ENCODE peak calls at places on chromosomes 2 and 18, in four cellular contexts. P, Z, B and S are unnamed samples.

GRCh38 chr2:70716131-70716766 is 51.8 kb downstream of the ADD2 start:
- DNase-seq in P (no peak), Z (no peak), B (no peak), S (no peak)

GRCh38 chr2:168851674-168852320 is 38.4 kb downstream of the SPC25 start:
- DNase-seq in B (no peak), Z (peak), P (peak), S (peak)

GRCh38 chr2:186101603-186102002 is 363.0 kb downstream of the FSIP2 start:
- DNase-seq in Z (no peak), B (no peak), P (no peak), S (peak)

GRCh38 chr18:12366794-12367193 is 10.2 kb downstream of the AFG3L2 start:
- DNase-seq in P (no peak), B (no peak), Z (no peak), S (no peak)

GRCh38 chr2:70069049-70069448 is 18.2 kb upstream of the PCBP1 start:
- DNase-seq in P (peak), B (peak), Z (no peak), S (no peak)

GRCh38 chr2:240319855-240320560 is 115.5 kb upstream of the GPC1 start:
- DNase-seq in Z (peak), P (peak), B (no peak), S (peak)

GRCh38 chr2:55530539-55531081 is 11.1 kb downstream of the CFAP36 start:
- DNase-seq in P (no peak), Z (no peak), B (no peak), S (peak)

GRCh38 chr2:219441451-219442205 is 7.0 kb downstream of the SPEG start:
- DNase-seq in Z (peak), B (no peak), P (peak), S (no peak)

GRCh38 chr18:77114564-77115391 is 17.8 kb downstream of the MBP start:
- DNase-seq in Z (no peak), P (peak), B (no peak), S (peak)

GRCh38 chr18:32770651-32771168 is 2.1 kb downstream of the KLHL14 start:
- DNase-seq in B (no peak), Z (no peak), P (no peak), S (no peak)

GRCh38 chr2:239079671-239080294 is 231.9 kb downstream of the TWIST2 start:
- DNase-seq in P (no peak), B (no peak), Z (no peak), S (no peak)

GRCh38 chr2:239081622-239082021 is 233.7 kb downstream of the TWIST2 start:
- DNase-seq in B (no peak), P (no peak), Z (no peak), S (no peak)

GRCh38 chr2:239078128-239078924 is 230.4 kb downstream of the TWIST2 start:
- DNase-seq in P (no peak), Z (no peak), B (no peak), S (no peak)

GRCh38 chr2:239082425-239082824 is 234.5 kb downstream of the TWIST2 start:
- DNase-seq in B (no peak), P (no peak), Z (no peak), S (no peak)

DNA sequence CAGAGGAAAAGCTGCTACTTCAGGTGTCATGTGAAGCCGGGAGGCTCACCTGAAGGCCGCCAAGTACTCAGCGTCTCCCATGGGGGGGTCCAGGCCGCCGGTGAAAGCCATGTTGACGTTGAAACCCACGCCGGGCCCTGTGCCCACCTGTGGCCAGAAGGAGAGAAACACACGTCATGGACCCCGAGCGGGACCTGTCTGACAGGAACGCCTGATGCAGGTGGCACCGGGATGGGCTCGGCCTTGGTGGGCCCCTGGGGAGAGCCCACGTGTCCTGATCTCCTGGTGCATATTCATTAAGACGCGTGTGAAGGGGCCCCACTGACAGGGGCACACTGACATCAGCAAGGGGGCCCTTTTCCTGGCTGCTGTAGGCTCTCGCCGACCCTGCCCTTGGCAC is 233.2 kb downstream of the TWIST2 start:
- DNase-seq in B (no peak), Z (no peak), P (no peak), S (no peak)
- TF ChIP-seq FOS in B (no peak), Z (no peak), P (no peak), S (no peak)

GRCh38 chr2:207230261-207231105 is 64.7 kb upstream of the KLF7 start:
- DNase-seq in B (no peak), Z (peak), P (no peak), S (peak)
- TF ChIP-seq FOS in B (no peak), Z (no peak), P (no peak), S (no peak)

GRCh38 chr2:207815254-207815653 is 45.5 kb upstream of the FZD5 start:
- DNase-seq in P (no peak), B (no peak), Z (no peak), S (no peak)

GRCh38 chr2:207812858-207813175 is 43.1 kb upstream of the FZD5 start:
- DNase-seq in B (no peak), Z (no peak), P (no peak), S (no peak)

GRCh38 chr2:207812058-207812857 is 42.6 kb upstream of the FZD5 start:
- DNase-seq in Z (no peak), P (no peak), B (no peak), S (no peak)

GRCh38 chr2:207813942-207814341 is 44.2 kb upstream of the FZD5 start:
- DNase-seq in B (no peak), Z (no peak), P (no peak), S (no peak)

GRCh38 chr2:207813221-207813916 is 43.7 kb upstream of the FZD5 start:
- DNase-seq in B (no peak), Z (peak), P (no peak), S (no peak)
- TF ChIP-seq FOS in B (no peak), Z (no peak), P (no peak), S (no peak)

GRCh38 chr2:44168684-44169154 is at the start of gene PPM1B:
- DNase-seq in P (no peak), B (no peak), Z (peak), S (no peak)
- TF ChIP-seq FOS in P (no peak), B (no peak), Z (no peak), S (no peak)

DNA sequence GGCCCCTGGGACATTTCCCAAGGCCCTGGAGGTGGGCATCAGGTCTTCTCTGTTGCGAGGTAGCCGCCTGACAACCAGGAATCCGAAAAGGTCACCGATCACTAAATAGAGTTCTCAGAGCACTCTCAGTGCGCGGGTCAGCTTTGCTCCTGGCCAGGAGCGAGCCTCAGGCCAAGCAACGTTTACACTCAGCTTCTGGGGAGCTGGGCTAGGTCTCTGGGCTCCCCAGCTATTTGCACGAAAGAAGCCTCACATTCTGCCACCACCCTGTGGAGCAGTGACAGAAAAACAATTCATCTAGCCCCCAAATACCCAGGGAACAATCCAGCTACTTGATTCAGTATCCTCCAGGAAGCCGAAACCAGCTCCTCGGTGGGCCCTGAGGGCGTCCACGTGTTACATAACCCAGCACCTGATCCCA is 3.3 kb downstream of the SH3BP4 start:
- DNase-seq in B (no peak), Z (no peak), P (no peak), S (no peak)
- TF ChIP-seq FOS in B (no peak), Z (no peak), P (no peak), S (no peak)

GRCh38 chr2:179711375-179711774 is 150.0 kb downstream of the ZNF385B start:
- DNase-seq in P (no peak), B (no peak), Z (no peak), S (no peak)
- TF ChIP-seq FOS in P (no peak), B (no peak), Z (no peak), S (no peak)

GRCh38 chr18:7111134-7111533 is 6.5 kb downstream of the LAMA1 start:
- DNase-seq in Z (no peak), P (no peak), B (no peak), S (no peak)

GRCh38 chr18:7116832-7117389 is 686 bp downstream of the LAMA1 start:
- DNase-seq in Z (no peak), B (no peak), P (no peak), S (no peak)

GRCh38 chr18:7117390-7118355 is at the start of gene LAMA1:
- DNase-seq in B (no peak), P (peak), Z (no peak), S (no peak)

DNA sequence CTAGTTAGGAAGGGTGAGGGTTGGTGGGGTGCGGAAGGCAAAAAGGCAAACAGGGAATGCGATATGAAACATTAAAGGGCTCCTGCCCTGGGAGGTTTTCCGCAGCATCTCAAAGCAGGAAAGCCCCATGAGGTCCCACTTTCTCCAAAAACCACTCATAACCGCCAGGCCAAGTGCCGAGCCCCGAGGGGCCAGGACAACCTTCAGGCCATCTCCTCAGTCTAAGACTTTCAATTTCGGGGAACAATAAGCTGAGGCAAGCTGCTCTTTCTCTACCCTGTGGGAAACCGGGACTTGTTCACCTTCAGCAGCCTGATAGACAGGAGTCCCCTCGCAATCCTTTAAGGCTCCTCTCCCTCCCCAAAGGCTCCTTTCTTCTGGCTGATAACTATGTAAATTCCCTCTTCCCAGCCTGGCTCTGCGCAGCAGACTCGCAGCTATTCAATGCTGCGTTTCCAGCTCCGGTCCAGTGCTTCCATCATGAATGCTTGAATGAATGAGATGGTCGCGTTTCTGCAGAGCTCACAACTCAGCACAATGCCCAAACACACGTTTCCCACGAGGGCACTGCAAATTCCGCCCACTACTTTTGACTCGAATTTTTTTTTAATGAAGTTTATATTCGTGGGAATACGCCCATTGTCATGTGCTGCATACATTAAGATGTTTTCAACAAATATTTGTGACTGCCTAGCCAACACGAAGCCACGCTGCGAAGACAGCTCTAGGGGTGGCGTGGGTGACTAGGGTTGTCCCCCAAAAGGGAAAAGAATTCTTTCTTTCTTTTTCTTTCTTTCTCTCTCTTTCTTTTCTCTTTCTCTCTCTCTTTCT is 1.4 kb downstream of the LAMA1 start:
- DNase-seq in Z (no peak), P (peak), B (no peak), S (no peak)
- TF ChIP-seq FOS in Z (no peak), P (no peak), B (no peak), S (no peak)

GRCh38 chr2:172613035-172613434 is 57.1 kb downstream of the PDK1 start:
- DNase-seq in Z (peak), B (no peak), P (peak), S (no peak)
- TF ChIP-seq FOS in Z (no peak), B (no peak), P (no peak), S (no peak)